ENCODE peak calls at places on chromosomes 16 and 17, in seven cellular contexts. One of them, this sample, is unnamed.

GRCh38 chr17:4008496-4009163 is 44.4 kb upstream of the ATP2A3 start:
- DNase-seq in KBM-7: no peak
- DNase-seq in activated CD4-positive, alpha-beta T cell treated with anti-CD3 and anti-CD28 coated beads, Interleukin-2, amount 50 U/mL, for 1 hour: no peak
- DNase-seq in vagina: no peak
- DNase-seq in cardiac muscle cell: no peak
- DNase-seq in thoracic aorta: no peak
- DNase-seq in NCI-H1105 treated with DMSO at 0.1 percent for 48 hours: no peak
- DNase-seq in this sample: no peak

GRCh38 chr17:18259621-18260331 is 686 bp upstream of the MIEF2 start:
- DNase-seq in KBM-7: no peak
- DNase-seq in thoracic aorta: no peak
- DNase-seq in activated CD4-positive, alpha-beta T cell treated with anti-CD3 and anti-CD28 coated beads, Interleukin-2, amount 50 U/mL, for 1 hour: no peak
- DNase-seq in vagina: no peak
- DNase-seq in NCI-H1105 treated with DMSO at 0.1 percent for 48 hours: no peak
- DNase-seq in cardiac muscle cell: no peak
- DNase-seq in this sample: no peak

GRCh38 chr17:48637323-48638260 is 11.4 kb upstream of the HOXB9 start:
- DNase-seq in KBM-7: no peak
- DNase-seq in NCI-H1105 treated with DMSO at 0.1 percent for 48 hours: no peak
- DNase-seq in activated CD4-positive, alpha-beta T cell treated with anti-CD3 and anti-CD28 coated beads, Interleukin-2, amount 50 U/mL, for 1 hour: no peak
- DNase-seq in thoracic aorta: no peak
- DNase-seq in cardiac muscle cell: peak; percentile 67
- DNase-seq in vagina: no peak
- DNase-seq in this sample: no peak

GRCh38 chr17:83186751-83187421 is 107.5 kb downstream of the METRNL start:
- DNase-seq in KBM-7: no peak
- DNase-seq in thoracic aorta: no peak
- DNase-seq in cardiac muscle cell: no peak
- DNase-seq in NCI-H1105 treated with DMSO at 0.1 percent for 48 hours: no peak
- DNase-seq in activated CD4-positive, alpha-beta T cell treated with anti-CD3 and anti-CD28 coated beads, Interleukin-2, amount 50 U/mL, for 1 hour: no peak
- DNase-seq in vagina: peak; percentile 72
- DNase-seq in this sample: no peak

GRCh38 chr16:16027728-16028310 is 78.4 kb downstream of the ABCC1 start:
- DNase-seq in NCI-H1105 treated with DMSO at 0.1 percent for 48 hours: no peak
- DNase-seq in vagina: no peak
- DNase-seq in KBM-7: no peak
- DNase-seq in cardiac muscle cell: no peak
- DNase-seq in thoracic aorta: no peak
- DNase-seq in activated CD4-positive, alpha-beta T cell treated with anti-CD3 and anti-CD28 coated beads, Interleukin-2, amount 50 U/mL, for 1 hour: no peak
- DNase-seq in this sample: no peak

GRCh38 chr16:24838554-24839266 is 7.1 kb upstream of the SLC5A11 start:
- DNase-seq in KBM-7: peak; percentile 48
- DNase-seq in NCI-H1105 treated with DMSO at 0.1 percent for 48 hours: no peak
- DNase-seq in cardiac muscle cell: peak; percentile 84
- DNase-seq in activated CD4-positive, alpha-beta T cell treated with anti-CD3 and anti-CD28 coated beads, Interleukin-2, amount 50 U/mL, for 1 hour: no peak
- DNase-seq in vagina: no peak
- DNase-seq in thoracic aorta: peak; percentile 19
- DNase-seq in this sample: no peak

GRCh38 chr17:55576237-55576998 is 65.2 kb upstream of the SMIM36 start:
- DNase-seq in KBM-7: peak; percentile 73
- DNase-seq in thoracic aorta: no peak
- DNase-seq in NCI-H1105 treated with DMSO at 0.1 percent for 48 hours: no peak
- DNase-seq in cardiac muscle cell: peak; percentile 76
- DNase-seq in vagina: no peak
- DNase-seq in activated CD4-positive, alpha-beta T cell treated with anti-CD3 and anti-CD28 coated beads, Interleukin-2, amount 50 U/mL, for 1 hour: no peak
- DNase-seq in this sample: peak; percentile 13

GRCh38 chr17:78903101-78903779 is at the start of gene CEP295NL:
- DNase-seq in thoracic aorta: no peak
- DNase-seq in KBM-7: no peak
- DNase-seq in activated CD4-positive, alpha-beta T cell treated with anti-CD3 and anti-CD28 coated beads, Interleukin-2, amount 50 U/mL, for 1 hour: no peak
- DNase-seq in NCI-H1105 treated with DMSO at 0.1 percent for 48 hours: no peak
- DNase-seq in cardiac muscle cell: no peak
- DNase-seq in vagina: no peak
- DNase-seq in this sample: no peak

GRCh38 chr17:4625181-4625601 is 16.3 kb downstream of the ALOX15 start:
- DNase-seq in NCI-H1105 treated with DMSO at 0.1 percent for 48 hours: no peak
- DNase-seq in thoracic aorta: no peak
- DNase-seq in activated CD4-positive, alpha-beta T cell treated with anti-CD3 and anti-CD28 coated beads, Interleukin-2, amount 50 U/mL, for 1 hour: no peak
- DNase-seq in KBM-7: no peak
- DNase-seq in cardiac muscle cell: peak; percentile 29
- DNase-seq in vagina: no peak
- DNase-seq in this sample: no peak

GRCh38 chr17:8210761-8211458 is 535 bp upstream of the AURKB start:
- DNase-seq in activated CD4-positive, alpha-beta T cell treated with anti-CD3 and anti-CD28 coated beads, Interleukin-2, amount 50 U/mL, for 1 hour: no peak
- DNase-seq in KBM-7: no peak
- DNase-seq in thoracic aorta: no peak
- DNase-seq in NCI-H1105 treated with DMSO at 0.1 percent for 48 hours: no peak
- DNase-seq in vagina: no peak
- DNase-seq in cardiac muscle cell: no peak
- DNase-seq in this sample: no peak

GRCh38 chr16:79628501-79628975 is 28.0 kb upstream of the MAF start:
- DNase-seq in activated CD4-positive, alpha-beta T cell treated with anti-CD3 and anti-CD28 coated beads, Interleukin-2, amount 50 U/mL, for 1 hour: no peak
- DNase-seq in NCI-H1105 treated with DMSO at 0.1 percent for 48 hours: no peak
- DNase-seq in vagina: no peak
- DNase-seq in thoracic aorta: no peak
- DNase-seq in KBM-7: peak; percentile 1
- DNase-seq in cardiac muscle cell: peak; percentile 9
- DNase-seq in this sample: peak; percentile 88

This sample was measured in RPMI8226.